ENCODE peak calls at places on chromosome 19, in four cellular contexts. One of them, this sample, is unnamed.

GRCh38 chr19:49637865-49638350 is 2.0 kb downstream of the RRAS start:
- DNase-seq in ovary: peak; percentile 77
- DNase-seq in tibial nerve: peak; percentile 86
- DNase-seq in stomach: peak; percentile 85
- DNase-seq in this sample: peak; percentile 93

GRCh38 chr19:5308471-5309437 is 31.9 kb downstream of the PTPRS start:
- DNase-seq in ovary: peak; percentile 80
- DNase-seq in tibial nerve: peak; percentile 59
- DNase-seq in stomach: peak; percentile 72
- DNase-seq in this sample: no peak

GRCh38 chr19:14475251-14476073 is at the start of gene PTGER1:
- DNase-seq in ovary: no peak
- DNase-seq in tibial nerve: no peak
- DNase-seq in stomach: no peak
- DNase-seq in this sample: no peak

GRCh38 chr19:53158119-53158656 is 665 bp downstream of the ZNF347 start:
- DNase-seq in ovary: peak; percentile 35
- DNase-seq in tibial nerve: no peak
- DNase-seq in stomach: peak; percentile 29
- DNase-seq in this sample: peak; percentile 78

GRCh38 chr19:20388826-20389225 is 176.8 kb downstream of the ZNF737 start:
- DNase-seq in ovary: no peak
- DNase-seq in tibial nerve: no peak
- DNase-seq in stomach: no peak
- DNase-seq in this sample: no peak

GRCh38 chr19:19900574-19901444 is at the start of gene ZNF93:
- DNase-seq in ovary: peak; percentile 92
- DNase-seq in tibial nerve: peak; percentile 98
- DNase-seq in stomach: peak; percentile 94
- DNase-seq in this sample: peak; percentile 98

GRCh38 chr19:55112781-55113569 is 4.5 kb downstream of the PPP1R12C start:
- DNase-seq in ovary: peak; percentile 36
- DNase-seq in tibial nerve: no peak
- DNase-seq in stomach: no peak
- DNase-seq in this sample: no peak

GRCh38 chr19:3186377-3186688 is 603 bp downstream of the NCLN start:
- DNase-seq in ovary: no peak
- DNase-seq in tibial nerve: no peak
- DNase-seq in stomach: no peak
- DNase-seq in this sample: no peak

GRCh38 chr19:597406-598315 is 8.0 kb downstream of the HCN2 start:
- DNase-seq in ovary: no peak
- DNase-seq in tibial nerve: no peak
- DNase-seq in stomach: no peak
- DNase-seq in this sample: no peak

GRCh38 chr19:48645652-48646191 is at the start of gene CA11:
- DNase-seq in ovary: peak; percentile 35
- DNase-seq in tibial nerve: peak; percentile 32
- DNase-seq in stomach: no peak
- DNase-seq in this sample: no peak

GRCh38 chr19:17289489-17289888 is 7.8 kb downstream of the ANKLE1 start:
- DNase-seq in ovary: peak; percentile 60
- DNase-seq in tibial nerve: no peak
- DNase-seq in stomach: peak; percentile 76
- DNase-seq in this sample: no peak

GRCh38 chr19:45591004-45591637 is 6.5 kb upstream of the OPA3 start:
- DNase-seq in ovary: no peak
- DNase-seq in tibial nerve: no peak
- DNase-seq in stomach: peak; percentile 77
- DNase-seq in this sample: no peak

GRCh38 chr19:4649392-4650094 is 10.2 kb downstream of the TNFAIP8L1 start:
- DNase-seq in ovary: no peak
- DNase-seq in tibial nerve: no peak
- DNase-seq in stomach: no peak
- DNase-seq in this sample: no peak

GRCh38 chr19:44498988-44499387 is 1.3 kb downstream of the ZNF180 start:
- DNase-seq in ovary: no peak
- DNase-seq in tibial nerve: no peak
- DNase-seq in stomach: no peak
- DNase-seq in this sample: no peak

GRCh38 chr19:3358919-3359849 is 7.2 kb upstream of the NFIC start:
- DNase-seq in ovary: peak; percentile 60
- DNase-seq in tibial nerve: no peak
- DNase-seq in stomach: peak; percentile 78
- DNase-seq in this sample: no peak

GRCh38 chr19:13207237-13208130 is 57.3 kb downstream of the IER2 start:
- DNase-seq in ovary: peak; percentile 46
- DNase-seq in tibial nerve: no peak
- DNase-seq in stomach: no peak
- DNase-seq in this sample: no peak

GRCh38 chr19:18915639-18916038 is 3.5 kb downstream of the COPE start:
- DNase-seq in ovary: no peak
- DNase-seq in tibial nerve: no peak
- DNase-seq in stomach: peak; percentile 36
- DNase-seq in this sample: no peak

GRCh38 chr19:12668937-12669271 is 2.3 kb downstream of the WDR83 start:
- DNase-seq in ovary: no peak
- DNase-seq in tibial nerve: peak; percentile 70
- DNase-seq in stomach: peak; percentile 35
- DNase-seq in this sample: peak; percentile 89

GRCh38 chr19:35780058-35780457 is 4.7 kb downstream of the ARHGAP33 start:
- DNase-seq in ovary: no peak
- DNase-seq in tibial nerve: no peak
- DNase-seq in stomach: no peak
- DNase-seq in this sample: no peak

GRCh38 chr19:47719047-47719885 is 6.0 kb downstream of the EHD2 start:
- DNase-seq in ovary: peak; percentile 97
- DNase-seq in tibial nerve: peak; percentile 79
- DNase-seq in stomach: peak; percentile 60
- DNase-seq in this sample: peak; percentile 93

GRCh38 chr19:35202722-35203674 is 25.5 kb downstream of the FAM187B start:
- DNase-seq in ovary: no peak
- DNase-seq in tibial nerve: no peak
- DNase-seq in stomach: no peak
- DNase-seq in this sample: no peak

GRCh38 chr19:17061691-17062090 is 13.6 kb downstream of the HAUS8 start:
- DNase-seq in ovary: no peak
- DNase-seq in tibial nerve: no peak
- DNase-seq in stomach: no peak
- DNase-seq in this sample: no peak

GRCh38 chr19:33248104-33248503 is 22.5 kb upstream of the SLC7A10 start:
- DNase-seq in ovary: no peak
- DNase-seq in tibial nerve: no peak
- DNase-seq in stomach: no peak
- DNase-seq in this sample: no peak

GRCh38 chr19:1884719-1885334 is 469 bp downstream of the ABHD17A start:
- DNase-seq in ovary: no peak
- DNase-seq in tibial nerve: no peak
- DNase-seq in stomach: no peak
- DNase-seq in this sample: no peak

DNA sequence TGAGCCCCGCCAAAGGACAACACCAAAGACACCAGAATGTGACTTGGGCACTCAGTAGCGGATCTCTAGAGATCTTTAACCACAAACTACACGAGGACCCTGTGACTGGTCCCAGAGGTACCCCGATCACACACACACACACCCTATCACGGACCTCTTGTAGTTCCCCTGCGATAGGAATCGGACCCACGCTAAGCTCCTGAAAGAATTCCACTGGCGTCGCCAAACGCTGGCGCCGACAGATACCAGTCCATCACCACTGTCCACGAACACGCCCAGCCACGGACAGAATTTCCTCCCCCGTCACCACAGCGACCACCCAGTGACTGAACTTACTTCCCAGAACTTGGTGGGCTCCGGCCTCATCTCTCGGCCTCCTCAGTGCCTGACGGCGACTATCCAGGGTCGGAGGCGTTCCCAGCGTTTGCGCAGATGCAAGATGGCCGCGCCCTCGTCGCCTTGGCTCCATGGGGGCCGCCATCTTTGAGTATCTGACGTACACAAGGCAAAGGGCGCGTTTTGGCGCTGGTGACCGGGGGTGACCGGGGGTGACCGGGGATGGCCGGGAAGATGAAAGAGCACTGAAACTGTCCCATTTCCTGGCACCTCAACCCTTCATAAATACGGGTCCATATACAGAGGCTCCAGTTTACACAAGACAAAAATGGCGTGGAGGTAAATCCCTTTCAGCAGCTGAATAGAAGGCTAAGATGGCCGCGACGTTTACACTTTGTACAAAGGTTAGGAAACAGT is at the start of gene ZNF615:
- DNase-seq in ovary: peak; percentile 88
- DNase-seq in tibial nerve: peak; percentile 86
- DNase-seq in stomach: peak; percentile 90
- DNase-seq in this sample: peak; percentile 90
- TF ChIP-seq EP300 in ovary: no peak
- TF ChIP-seq EP300 in tibial nerve: peak; percentile 47
- TF ChIP-seq EP300 in stomach: no peak
- TF ChIP-seq EP300 in this sample: no peak

GRCh38 chr19:38152461-38153379 is 71.3 kb downstream of the DPF1 start:
- DNase-seq in ovary: no peak
- DNase-seq in tibial nerve: no peak
- DNase-seq in stomach: no peak
- DNase-seq in this sample: no peak
- TF ChIP-seq EP300 in ovary: no peak
- TF ChIP-seq EP300 in tibial nerve: no peak
- TF ChIP-seq EP300 in stomach: no peak
- TF ChIP-seq EP300 in this sample: no peak

GRCh38 chr19:28290963-28291657 is 921.8 kb downstream of the UQCRFS1 start:
- DNase-seq in ovary: no peak
- DNase-seq in tibial nerve: no peak
- DNase-seq in stomach: no peak
- DNase-seq in this sample: no peak
- TF ChIP-seq EP300 in ovary: no peak
- TF ChIP-seq EP300 in tibial nerve: no peak
- TF ChIP-seq EP300 in stomach: no peak
- TF ChIP-seq EP300 in this sample: no peak

GRCh38 chr19:51467864-51468544 is 9.8 kb upstream of the SIGLEC8 start:
- DNase-seq in ovary: no peak
- DNase-seq in tibial nerve: no peak
- DNase-seq in stomach: peak; percentile 4
- DNase-seq in this sample: peak; percentile 50
- TF ChIP-seq EP300 in ovary: no peak
- TF ChIP-seq EP300 in tibial nerve: no peak
- TF ChIP-seq EP300 in stomach: no peak
- TF ChIP-seq EP300 in this sample: no peak

GRCh38 chr19:7901337-7901736 is 2.3 kb upstream of the MAP2K7 start:
- DNase-seq in ovary: no peak
- DNase-seq in tibial nerve: no peak
- DNase-seq in stomach: no peak
- DNase-seq in this sample: peak; percentile 69

GRCh38 chr19:7900931-7901330 is 2.7 kb upstream of the MAP2K7 start:
- DNase-seq in ovary: no peak
- DNase-seq in tibial nerve: no peak
- DNase-seq in stomach: no peak
- DNase-seq in this sample: no peak

GRCh38 chr19:7904074-7905020 is 670 bp downstream of the MAP2K7 start:
- DNase-seq in ovary: peak; percentile 64
- DNase-seq in tibial nerve: no peak
- DNase-seq in stomach: no peak
- DNase-seq in this sample: no peak

GRCh38 chr19:7903244-7904073 is at the start of gene MAP2K7:
- DNase-seq in ovary: peak; percentile 100
- DNase-seq in tibial nerve: peak; percentile 99
- DNase-seq in stomach: peak; percentile 100
- DNase-seq in this sample: peak; percentile 100

GRCh38 chr19:7902796-7903243 is 857 bp upstream of the MAP2K7 start:
- DNase-seq in ovary: no peak
- DNase-seq in tibial nerve: no peak
- DNase-seq in stomach: no peak
- DNase-seq in this sample: no peak
- TF ChIP-seq EP300 in ovary: no peak
- TF ChIP-seq EP300 in tibial nerve: no peak
- TF ChIP-seq EP300 in stomach: no peak
- TF ChIP-seq EP300 in this sample: no peak

GRCh38 chr19:8688930-8689329 is 9.7 kb downstream of the ACTL9 start:
- DNase-seq in ovary: no peak
- DNase-seq in tibial nerve: no peak
- DNase-seq in stomach: no peak
- DNase-seq in this sample: no peak
- TF ChIP-seq EP300 in ovary: no peak
- TF ChIP-seq EP300 in tibial nerve: no peak
- TF ChIP-seq EP300 in stomach: no peak
- TF ChIP-seq EP300 in this sample: no peak